ENCODE peak calls at places on chromosomes 4 and X, in four cellular contexts. X is K562, J is SK-N-SH, A is GM12878. R is an unnamed sample.
A peak's percentile ranks its signal among the peaks of the same experiment; 100 is the strongest.

GRCh38 chr4:78863991-78864390 is 75.2 kb downstream of the PAQR3 start:
- DNase-seq in A (no peak), J (no peak), X (no peak), R (no peak)

GRCh38 chrX:75642811-75643361 is 120.0 kb upstream of the ZDHHC15 start:
- DNase-seq in A (no peak), X (no peak), J (no peak), R (no peak)

GRCh38 chrX:115330498-115331138 is 41.1 kb downstream of the LUZP4 start:
- DNase-seq in A (peak; percentile 40), X (peak; percentile 61), J (peak; percentile 67), R (peak; percentile 36)

GRCh38 chr4:10276152-10276551 is 159.6 kb upstream of the WDR1 start:
- DNase-seq in X (no peak), A (no peak), J (no peak), R (no peak)

GRCh38 chr4:8665406-8666360 is 73.1 kb downstream of the CPZ start:
- DNase-seq in J (no peak), A (no peak), X (no peak), R (no peak)

GRCh38 chrX:107549504-107549903 is 78.8 kb upstream of the PRPS1 start:
- DNase-seq in J (no peak), X (no peak), A (no peak), R (no peak)

GRCh38 chrX:39464253-39464652 is 633.5 kb downstream of the BCOR start:
- DNase-seq in A (no peak), X (no peak), J (no peak), R (no peak)

GRCh38 chr4:13415068-13415785 is 68.9 kb downstream of the RAB28 start:
- DNase-seq in J (no peak), A (no peak), X (no peak), R (no peak)

GRCh38 chrX:108359811-108360602 is 78.2 kb downstream of the COL4A6 start:
- DNase-seq in A (no peak), X (no peak), J (no peak), R (no peak)

GRCh38 chrX:154140206-154140605 is 3.8 kb upstream of the OPN1LW start:
- DNase-seq in A (no peak), J (no peak), X (no peak), R (no peak)

GRCh38 chr4:78560296-78560963 is 8.9 kb downstream of the ANXA3 start:
- DNase-seq in J (no peak), A (no peak), X (no peak), R (no peak)

GRCh38 chrX:132463411-132463810 is 25.4 kb downstream of the MBNL3 start:
- DNase-seq in J (peak; percentile 6), X (peak; percentile 39), A (no peak), R (no peak)

GRCh38 chr4:64305565-64306254 is 103.5 kb downstream of the TECRL start:
- DNase-seq in J (no peak), A (peak; percentile 9), X (no peak), R (no peak)

GRCh38 chrX:73877687-73878086 is 314.7 kb downstream of the CHIC1 start:
- DNase-seq in A (no peak), X (no peak), J (no peak), R (no peak)

GRCh38 chr4:179596621-179597020 is 2154.4 kb upstream of the AGA start:
- DNase-seq in X (no peak), J (no peak), A (no peak), R (no peak)

GRCh38 chr4:110823251-110823650 is 200.4 kb upstream of the PITX2 start:
- DNase-seq in J (no peak), A (no peak), X (no peak), R (no peak)

GRCh38 chrX:64842492-64842891 is 133.8 kb downstream of the ZC4H2 start:
- DNase-seq in X (no peak), J (no peak), A (no peak), R (no peak)

GRCh38 chrX:110394653-110395052 is 36.0 kb downstream of the RTL9 start:
- DNase-seq in A (no peak), X (peak; percentile 27), J (no peak), R (no peak)

GRCh38 chr4:44801384-44801783 is 75.0 kb upstream of the GNPDA2 start:
- DNase-seq in X (no peak), J (no peak), A (no peak), R (no peak)

GRCh38 chrX:77427586-77427985 is 19.6 kb upstream of the FGF16 start:
- DNase-seq in X (no peak), A (no peak), J (no peak), R (no peak)

GRCh38 chr4:55125087-55125721 is at the start of gene KDR:
- DNase-seq in J (peak; percentile 82), A (no peak), X (peak; percentile 12), R (no peak)

GRCh38 chrX:130772313-130773140 is 130.5 kb downstream of the ENOX2 start:
- DNase-seq in X (no peak), A (no peak), J (peak; percentile 19), R (peak; percentile 0)

GRCh38 chr4:72971572-72971971 is 97.9 kb downstream of the COX18 start:
- DNase-seq in J (no peak), X (no peak), A (no peak), R (no peak)

GRCh38 chrX:47574096-47574553 is 8.1 kb upstream of the TIMP1 start:
- DNase-seq in A (no peak), X (no peak), J (no peak), R (no peak)
- TF ChIP-seq USF2 in A (no peak), X (no peak), J (no peak), R (no peak)

GRCh38 chr4:141246683-141247429 is 26.2 kb downstream of the ZNF330 start:
- DNase-seq in X (peak; percentile 31), A (no peak), J (no peak), R (no peak)

GRCh38 chr4:141248029-141248428 is 27.3 kb downstream of the ZNF330 start:
- DNase-seq in X (no peak), J (no peak), A (no peak), R (no peak)

GRCh38 chr4:141244419-141244818 is 23.7 kb downstream of the ZNF330 start:
- DNase-seq in X (no peak), A (no peak), J (no peak), R (no peak)

GRCh38 chr4:141246243-141246642 is 25.5 kb downstream of the ZNF330 start:
- DNase-seq in X (no peak), J (no peak), A (no peak), R (no peak)

GRCh38 chr4:141247430-141247780 is 26.7 kb downstream of the ZNF330 start:
- DNase-seq in A (no peak), X (no peak), J (no peak), R (no peak)
- TF ChIP-seq ZBTB33 in A (no peak), X (no peak), J (no peak), R (no peak)

GRCh38 chr4:53908661-53909078 is 155.7 kb downstream of the CHIC2 start:
- DNase-seq in A (peak; percentile 8), X (peak; percentile 16), J (peak; percentile 58), R (peak; percentile 83)
- TF ChIP-seq USF2 in A (no peak), X (no peak), J (no peak), R (no peak)

DNA sequence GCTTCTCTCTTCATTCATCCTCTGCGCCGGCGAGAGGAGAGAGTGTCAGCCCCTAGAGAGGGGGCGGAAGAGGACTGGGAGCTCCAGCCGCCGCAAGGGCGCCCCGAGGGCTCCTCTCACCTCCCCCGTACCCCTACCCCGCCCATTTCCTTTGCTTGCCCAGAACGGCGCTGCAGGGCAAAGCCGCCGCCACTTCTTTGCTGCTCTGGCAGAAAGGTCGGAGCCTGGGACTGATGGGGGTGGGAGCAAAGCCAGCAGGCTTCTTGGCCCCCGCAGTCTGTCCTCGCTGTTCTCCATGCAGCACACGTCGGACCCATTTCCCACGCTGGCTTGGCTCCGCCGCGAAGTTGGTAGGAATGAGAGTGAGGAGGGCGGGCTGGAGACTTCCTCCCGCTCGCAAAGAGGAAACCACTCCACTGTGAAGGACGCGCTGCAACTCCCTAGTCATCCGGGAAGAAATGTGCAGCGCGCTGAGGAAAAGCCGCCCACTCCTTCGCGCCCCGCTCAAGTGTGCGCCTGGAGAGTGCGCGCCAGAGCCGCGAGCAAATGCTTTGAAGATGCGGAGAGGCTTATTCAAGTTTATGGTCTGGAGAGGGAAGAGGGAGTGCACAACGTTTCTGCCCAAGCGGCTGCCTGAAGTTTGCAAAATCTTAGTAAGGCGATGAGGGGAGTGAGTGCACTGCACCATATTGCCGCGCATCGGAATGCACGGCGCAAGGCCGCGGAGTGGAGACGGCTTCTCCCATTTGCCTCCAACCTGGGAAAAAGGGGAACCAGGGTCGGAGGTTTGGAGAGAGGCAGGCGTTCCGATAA is 2.8 kb upstream of the PCDH7 start:
- DNase-seq in A (no peak), J (peak; percentile 42), X (no peak), R (no peak)
- TF ChIP-seq ZBTB33 in A (no peak), J (no peak), X (peak; percentile 22), R (no peak)

DNA sequence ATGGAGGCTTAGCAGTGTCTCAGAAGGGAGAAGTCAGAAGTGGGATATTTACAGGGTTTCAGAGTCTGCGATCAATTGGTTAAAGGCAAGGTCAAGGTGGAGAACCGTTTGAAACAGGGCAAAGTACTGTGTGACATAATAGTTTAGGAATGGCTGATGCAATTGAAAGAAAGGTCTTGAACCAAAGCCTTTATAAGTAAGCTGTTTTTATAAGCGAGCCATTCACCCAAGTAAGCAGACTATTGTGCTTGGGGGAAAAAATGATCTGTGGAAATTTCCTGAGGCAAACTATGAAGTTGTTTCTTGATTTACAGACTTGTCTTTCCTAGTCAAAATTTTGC is 327.3 kb downstream of the CAMK2D start:
- DNase-seq in X (no peak), A (no peak), J (no peak), R (peak; percentile 10)
- TF ChIP-seq USF2 in X (no peak), A (no peak), J (no peak), R (no peak)

GRCh38 chr4:152243890-152244595 is 291.8 kb downstream of the FBXW7 start:
- DNase-seq in A (no peak), X (no peak), J (no peak), R (no peak)
- TF ChIP-seq ZBTB33 in A (no peak), X (no peak), J (no peak), R (no peak)

DNA sequence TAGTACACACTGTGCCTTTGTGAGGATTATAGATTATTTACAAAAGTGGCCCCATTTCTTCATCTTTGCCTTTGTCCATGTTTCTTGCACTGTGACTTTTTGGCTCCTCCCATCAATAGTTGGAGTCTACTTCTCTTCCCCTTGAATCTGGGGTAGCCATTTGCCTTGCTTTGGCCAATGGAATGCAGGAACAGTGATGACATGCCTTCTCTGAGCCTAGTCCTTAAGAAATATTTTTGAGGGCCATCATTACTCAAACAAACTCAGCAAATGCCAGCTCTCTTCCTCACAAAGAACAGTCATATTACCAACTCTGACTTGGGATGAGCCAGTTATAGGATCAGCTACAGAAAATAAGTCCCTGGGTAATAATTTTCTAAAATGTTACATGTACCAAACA is 189.6 kb downstream of the FRMPD4 start:
- DNase-seq in A (no peak), X (no peak), J (no peak), R (no peak)
- TF ChIP-seq USF2 in A (no peak), X (no peak), J (no peak), R (no peak)

GRCh38 chrX:10039821-10040793 is 72.9 kb downstream of the CLDN34 start:
- DNase-seq in A (no peak), J (no peak), X (no peak), R (peak; percentile 41)
- TF ChIP-seq ZBTB33 in A (no peak), J (no peak), X (no peak), R (no peak)